ENCODE peak calls at places on chromosomes 11 and 22, in ten cellular contexts. B is fibroblast of pulmonary artery; K is GM20000; Y is amniotic stem cell; V is mucosa of gallbladder; D is stimulated activated CD4-positive, alpha-beta T cell treated with anti-CD3 and anti-CD28 coated beads, Interleukin-12 subunit alpha, Interleukin-12 subunit beta, amount 100 ng/mL, for 4 hours; C is activated naive CD8-positive, alpha-beta T cell treated with anti-CD3 and anti-CD28 coated beads for 36 hours; X is GM23248; I is activated CD4-positive, alpha-beta T cell treated with anti-CD3 and anti-CD28 coated beads, Interleukin-2, amount 50 U/mL, for 48 hours; U is H4. Z is an unnamed sample.

GRCh38 chr11:19903620-19904069 is 191.0 kb downstream of the NAV2 start:
- DNase-seq in I (peak; percentile 73), Y (peak; percentile 82), X (peak; percentile 84), C (peak; percentile 36), V (peak; percentile 79), U (peak; percentile 76), K (peak; percentile 49), D (peak; percentile 32), B (peak; percentile 89), Z (peak; percentile 95)

GRCh38 chr11:111446404-111447152 is 65.6 kb downstream of the BTG4 start:
- DNase-seq in K (peak; percentile 91), B (peak; percentile 94), I (peak; percentile 71), X (peak; percentile 94), Y (peak; percentile 79), U (peak; percentile 94), D (peak; percentile 50), V (peak; percentile 88), C (peak; percentile 74), Z (peak; percentile 95)

GRCh38 chr11:28169816-28170215 is 61.6 kb downstream of the METTL15 start:
- DNase-seq in X (peak; percentile 42), I (no peak), B (peak; percentile 26), Y (no peak), K (peak; percentile 5), C (no peak), U (no peak), V (no peak), D (no peak), Z (no peak)

GRCh38 chr11:8220261-8221024 is 43.2 kb downstream of the LMO1 start:
- DNase-seq in V (no peak), B (no peak), I (no peak), D (no peak), K (no peak), C (no peak), U (no peak), Y (no peak), X (no peak), Z (no peak)

GRCh38 chr11:76443254-76443935 is 1.4 kb upstream of the EMSY start:
- DNase-seq in I (no peak), Y (no peak), B (peak; percentile 14), X (peak; percentile 63), C (no peak), K (no peak), D (no peak), V (no peak), U (no peak), Z (peak; percentile 24)

GRCh38 chr22:39503590-39503989 is 1.5 kb downstream of the MIEF1 start:
- DNase-seq in I (no peak), B (no peak), D (no peak), U (no peak), Y (no peak), X (peak; percentile 24), C (no peak), V (no peak), K (no peak), Z (no peak)

GRCh38 chr11:110747531-110747930 is 35.3 kb upstream of the ARHGAP20 start:
- DNase-seq in Y (no peak), V (no peak), I (no peak), X (no peak), C (no peak), U (no peak), B (no peak), K (no peak), D (no peak), Z (no peak)

GRCh38 chr11:31262761-31263160 is 106.8 kb downstream of the DCDC1 start:
- DNase-seq in C (no peak), U (no peak), D (no peak), X (peak; percentile 51), I (no peak), V (no peak), Y (no peak), K (no peak), B (no peak), Z (no peak)

GRCh38 chr11:27468643-27469332 is 3.8 kb downstream of the LGR4 start:
- DNase-seq in C (no peak), I (no peak), U (no peak), K (no peak), X (peak; percentile 88), B (no peak), D (no peak), V (peak; percentile 19), Y (no peak), Z (peak; percentile 52)

GRCh38 chr22:19517919-19518567 is 6.2 kb downstream of the CLDN5 start:
- DNase-seq in V (no peak), C (no peak), X (no peak), Y (no peak), I (no peak), U (no peak), K (no peak), D (no peak), B (no peak), Z (no peak)

GRCh38 chr11:11620251-11620965 is 1.4 kb downstream of the GALNT18 start:
- DNase-seq in U (no peak), I (peak; percentile 18), K (peak; percentile 40), Y (no peak), V (peak; percentile 56), D (no peak), C (peak; percentile 10), B (no peak), X (peak; percentile 50), Z (peak; percentile 5)

GRCh38 chr11:36123353-36124220 is 165.6 kb downstream of the COMMD9 start:
- DNase-seq in X (no peak), U (no peak), B (no peak), D (no peak), V (peak; percentile 12), C (no peak), I (no peak), K (no peak), Y (no peak), Z (no peak)

GRCh38 chr11:83571301-83571700 is 285.1 kb upstream of the CCDC90B start:
- DNase-seq in U (peak; percentile 25), B (peak; percentile 6), X (peak; percentile 88), K (no peak), C (no peak), I (no peak), V (no peak), D (no peak), Y (no peak), Z (peak; percentile 4)

GRCh38 chr11:86151188-86152005 is 82.5 kb upstream of the PICALM start:
- DNase-seq in B (no peak), X (peak; percentile 58), D (no peak), K (no peak), C (no peak), U (peak; percentile 88), I (no peak), Y (no peak), V (no peak), Z (peak; percentile 49)

GRCh38 chr11:94405062-94405461 is 3.8 kb upstream of the GPR83 start:
- DNase-seq in X (no peak), D (no peak), V (no peak), C (no peak), Y (no peak), U (no peak), I (no peak), B (no peak), K (no peak), Z (no peak)

GRCh38 chr11:29087404-29087803 is 929.4 kb downstream of the KCNA4 start:
- DNase-seq in C (no peak), Y (no peak), I (no peak), B (no peak), V (no peak), D (no peak), U (no peak), K (no peak), X (no peak), Z (peak; percentile 0)

GRCh38 chr11:64553554-64554201 is 37.3 kb upstream of the SLC22A12 start:
- DNase-seq in C (peak; percentile 41), Y (no peak), B (peak; percentile 70), K (peak; percentile 77), D (peak; percentile 49), I (peak; percentile 69), V (peak; percentile 56), X (peak; percentile 66), U (peak; percentile 26), Z (peak; percentile 76)

GRCh38 chr22:22694106-22694505 is 49.7 kb downstream of the GGTLC2 start:
- DNase-seq in U (no peak), C (no peak), K (no peak), D (no peak), V (no peak), Y (no peak), I (no peak), B (no peak), X (no peak), Z (no peak)

GRCh38 chr22:30159561-30160353 is 79.5 kb downstream of the HORMAD2 start:
- DNase-seq in K (no peak), V (peak; percentile 24), C (no peak), D (no peak), Y (peak; percentile 58), U (peak; percentile 44), I (no peak), X (peak; percentile 83), B (peak; percentile 83), Z (peak; percentile 86)

GRCh38 chr11:46112961-46113617 is 8.2 kb downstream of the PHF21A start:
- DNase-seq in B (peak; percentile 72), U (peak; percentile 74), I (no peak), Y (no peak), D (no peak), C (no peak), X (peak; percentile 85), K (peak; percentile 45), V (peak; percentile 29), Z (peak; percentile 52)

GRCh38 chr11:64542172-64543125 is 48.6 kb upstream of the SLC22A12 start:
- DNase-seq in X (no peak), V (no peak), I (no peak), C (no peak), K (no peak), Y (no peak), U (no peak), B (no peak), D (no peak), Z (no peak)

GRCh38 chr11:94315664-94316063 is 11.3 kb downstream of the IZUMO1R start:
- DNase-seq in V (peak; percentile 47), X (peak; percentile 24), Y (no peak), C (no peak), D (no peak), I (no peak), K (no peak), U (no peak), B (peak; percentile 44), Z (peak; percentile 74)

GRCh38 chr11:10623797-10624761 is 55.6 kb upstream of the LYVE1 start:
- DNase-seq in V (no peak), X (peak; percentile 22), I (peak; percentile 31), C (no peak), B (peak; percentile 48), D (no peak), K (peak; percentile 60), Y (no peak), U (no peak), Z (no peak)

GRCh38 chr11:5369793-5370192 is 13.8 kb upstream of the OR51M1 start:
- DNase-seq in U (no peak), V (no peak), D (no peak), B (peak; percentile 64), X (peak; percentile 68), I (no peak), C (no peak), Y (peak; percentile 51), K (peak; percentile 17), Z (peak; percentile 87)

GRCh38 chr11:12222099-12222751 is 111.8 kb downstream of the MICAL2 start:
- DNase-seq in Y (no peak), B (no peak), C (no peak), I (no peak), X (no peak), V (peak; percentile 60), D (no peak), K (no peak), U (peak; percentile 87), Z (no peak)

GRCh38 chr11:58992489-58992888 is 53.2 kb downstream of the GLYATL1 start:
- DNase-seq in V (no peak), X (no peak), B (no peak), D (no peak), C (no peak), K (no peak), Y (no peak), U (no peak), I (no peak), Z (no peak)

GRCh38 chr22:21568207-21569075 is 927 bp downstream of the UBE2L3 start:
- DNase-seq in Y (no peak), U (no peak), D (peak; percentile 22), I (peak; percentile 34), C (peak; percentile 36), X (peak; percentile 74), V (no peak), K (peak; percentile 46), B (peak; percentile 35), Z (peak; percentile 69)

GRCh38 chr22:32619614-32620426 is 145.2 kb downstream of the FBXO7 start:
- DNase-seq in K (no peak), V (no peak), B (peak; percentile 49), Y (no peak), U (no peak), X (peak; percentile 86), I (no peak), C (no peak), D (no peak), Z (peak; percentile 15)